ENCODE peak calls at places on chromosomes 7 and 10, in nine cellular contexts. F is GM23248, R is astrocyte, V is NCI-H1092 treated with DMSO at 0.1 percent for 48 hours, C is T-helper 9 cell, X is GM12865, K is GM10248, U is posterior cingulate gyrus, J is thyroid gland. D is an unnamed sample.

GRCh38 chr7:11319491-11320274 is 346.0 kb downstream of the PHF14 start:
- DNase-seq in R (peak; percentile 18), J (no peak), U (no peak), F (peak; percentile 55), V (no peak), K (no peak), X (peak; percentile 8), C (no peak), D (no peak)

GRCh38 chr10:80491251-80492102 is 37.4 kb downstream of the TSPAN14 start:
- DNase-seq in J (no peak), R (no peak), C (no peak), V (no peak), U (no peak), K (no peak), F (no peak), X (no peak), D (no peak)

GRCh38 chr7:43926193-43927043 is at the start of gene UBE2D4:
- DNase-seq in R (peak; percentile 51), F (peak; percentile 89), X (peak; percentile 91), J (peak; percentile 92), U (peak; percentile 90), K (peak; percentile 92), V (peak; percentile 92), C (peak; percentile 81), D (peak; percentile 89)

GRCh38 chr10:58275908-58276307 is 6.9 kb downstream of the CISD1 start:
- DNase-seq in X (no peak), F (peak; percentile 60), U (no peak), V (no peak), C (no peak), R (peak; percentile 78), K (no peak), J (no peak), D (no peak)

GRCh38 chr10:44569193-44570091 is 184.5 kb upstream of the CXCL12 start:
- DNase-seq in K (no peak), U (no peak), C (no peak), F (peak; percentile 91), J (no peak), V (no peak), X (no peak), R (peak; percentile 96), D (no peak)

GRCh38 chr7:106365252-106366005 is 80.6 kb upstream of the NAMPT start:
- DNase-seq in C (no peak), K (no peak), R (no peak), V (no peak), X (peak; percentile 68), U (no peak), F (no peak), J (no peak), D (no peak)

GRCh38 chr7:116576350-116577319 is 51.8 kb downstream of the CAV1 start:
- DNase-seq in C (no peak), K (no peak), V (no peak), X (no peak), R (peak; percentile 96), F (peak; percentile 96), J (no peak), U (no peak), D (no peak)

GRCh38 chr10:129523031-129523722 is 56.1 kb downstream of the MGMT start:
- DNase-seq in X (no peak), R (no peak), V (no peak), J (no peak), K (no peak), F (no peak), U (no peak), C (no peak), D (no peak)

D was measured in T-helper 1 cell.